ENCODE peak calls at places on chromosomes 5 and 9, in five cellular contexts. G is fibroblast of lung, M is C1 segment of cervical spinal cord, O is astrocyte of the spinal cord, P is thyroid gland. C is an unnamed sample.

GRCh38 chr5:34598177-34598794 is 57.8 kb upstream of the RAI14 start:
- DNase-seq in G (peak), M (no peak), O (peak), P (no peak), C (no peak)

GRCh38 chr9:36870960-36871359 is 163.1 kb downstream of the PAX5 start:
- DNase-seq in G (no peak), M (no peak), O (no peak), P (no peak), C (no peak)

GRCh38 chr9:7233516-7233915 is 475.7 kb downstream of the KDM4C start:
- DNase-seq in G (no peak), M (no peak), O (no peak), P (no peak), C (no peak)

GRCh38 chr9:120032639-120033038 is 547.3 kb downstream of the CDK5RAP2 start:
- DNase-seq in G (no peak), M (no peak), O (no peak), P (no peak), C (no peak)

GRCh38 chr9:126528967-126529366 is 84.8 kb upstream of the LMX1B start:
- DNase-seq in G (no peak), M (no peak), O (no peak), P (no peak), C (no peak)

GRCh38 chr9:111068816-111069215 is 30.5 kb upstream of the LPAR1 start:
- DNase-seq in G (no peak), M (no peak), O (no peak), P (no peak), C (no peak)

GRCh38 chr5:9370256-9370655 is 175.6 kb downstream of the SEMA5A start:
- DNase-seq in G (peak), M (no peak), O (no peak), P (no peak), C (no peak)

GRCh38 chr9:130331573-130331972 is 66.0 kb downstream of the HMCN2 start:
- DNase-seq in G (peak), M (no peak), O (no peak), P (no peak), C (no peak)

GRCh38 chr5:175246242-175246891 is 197.6 kb downstream of the DRD1 start:
- DNase-seq in G (peak), M (no peak), O (peak), P (no peak), C (no peak)

GRCh38 chr5:151800527-151800926 is 28.8 kb downstream of the G3BP1 start:
- DNase-seq in G (no peak), M (no peak), O (no peak), P (no peak), C (no peak)

GRCh38 chr9:88726803-88727202 is 191.8 kb downstream of the NXNL2 start:
- DNase-seq in G (no peak), M (no peak), O (no peak), P (no peak), C (no peak)

GRCh38 chr5:9733456-9733855 is 103.3 kb upstream of the TAS2R1 start:
- DNase-seq in G (peak), M (no peak), O (no peak), P (no peak), C (no peak)

GRCh38 chr9:13586726-13587392 is 307.4 kb upstream of the MPDZ start:
- DNase-seq in G (no peak), M (no peak), O (no peak), P (peak), C (no peak)

GRCh38 chr9:91933556-91934352 is 16.3 kb downstream of the ROR2 start:
- DNase-seq in G (no peak), M (no peak), O (no peak), P (no peak), C (no peak)

GRCh38 chr9:92795000-92795399 is 30.4 kb upstream of the BICD2 start:
- DNase-seq in G (no peak), M (no peak), O (no peak), P (no peak), C (no peak)